ENCODE peak calls at places on chromosomes 13 and 19, in nine cellular contexts. D, F, Y, U, O, G, P, H and N are unnamed samples.
A peak's percentile ranks its signal among the peaks of the same experiment; 100 is the strongest.

GRCh38 chr19:43504426-43505185 is at the start of gene PHLDB3:
- DNase-seq in D (no peak), F (peak; percentile 46), Y (no peak), U (no peak), O (peak; percentile 41), G (no peak), P (peak; percentile 38), H (peak; percentile 46), N (peak; percentile 33)

GRCh38 chr19:17339088-17339741 is 1.9 kb downstream of the GTPBP3 start:
- DNase-seq in D (no peak), F (no peak), Y (no peak), U (no peak), O (peak; percentile 25), G (no peak), P (no peak), H (no peak), N (peak; percentile 67)

GRCh38 chr13:40161931-40162330 is 504.5 kb downstream of the FOXO1 start:
- DNase-seq in D (no peak), F (no peak), Y (no peak), U (no peak), O (no peak), G (no peak), P (no peak), H (no peak), N (no peak)

GRCh38 chr13:40152145-40152544 is 496.7 kb downstream of the COG6 start:
- DNase-seq in D (no peak), F (no peak), Y (no peak), U (peak; percentile 91), O (peak; percentile 90), G (peak; percentile 75), P (no peak), H (peak; percentile 29), N (no peak)

GRCh38 chr13:94177041-94177440 is 302.4 kb downstream of the DCT start:
- DNase-seq in D (no peak), F (no peak), Y (no peak), U (no peak), O (no peak), G (no peak), P (no peak), H (no peak), N (no peak)

GRCh38 chr19:12726988-12727316 is 3.2 kb upstream of the TNPO2 start:
- DNase-seq in D (no peak), F (no peak), Y (no peak), U (no peak), O (no peak), G (no peak), P (no peak), H (no peak), N (no peak)

GRCh38 chr19:50833802-50834167 is 411 bp upstream of the KLK15 start:
- DNase-seq in D (no peak), F (no peak), Y (no peak), U (no peak), O (no peak), G (no peak), P (no peak), H (no peak), N (no peak)

GRCh38 chr13:28494861-28495585 is at the start of gene FLT1:
- DNase-seq in D (peak; percentile 27), F (peak; percentile 79), Y (no peak), U (no peak), O (peak; percentile 25), G (no peak), P (peak; percentile 85), H (peak; percentile 14), N (peak; percentile 83)

GRCh38 chr19:46372901-46373572 is 26.1 kb downstream of the PPP5C start:
- DNase-seq in D (no peak), F (no peak), Y (no peak), U (peak; percentile 41), O (peak; percentile 94), G (peak; percentile 29), P (no peak), H (peak; percentile 23), N (no peak)

GRCh38 chr19:17686027-17686511 is 2.1 kb downstream of the UNC13A start:
- DNase-seq in D (no peak), F (no peak), Y (no peak), U (peak; percentile 21), O (no peak), G (peak; percentile 8), P (no peak), H (no peak), N (no peak)

GRCh38 chr19:35513231-35513974 is at the start of gene DMKN:
- DNase-seq in D (no peak), F (no peak), Y (no peak), U (peak; percentile 59), O (peak; percentile 93), G (no peak), P (no peak), H (no peak), N (no peak)

GRCh38 chr19:35511337-35511736 is 2.1 kb downstream of the DMKN start:
- DNase-seq in D (no peak), F (no peak), Y (no peak), U (no peak), O (no peak), G (no peak), P (no peak), H (no peak), N (no peak)

GRCh38 chr19:35512831-35513230 is 618 bp downstream of the DMKN start:
- DNase-seq in D (no peak), F (no peak), Y (no peak), U (no peak), O (no peak), G (no peak), P (no peak), H (no peak), N (no peak)

GRCh38 chr19:35516310-35516709 is 2.9 kb upstream of the DMKN start:
- DNase-seq in D (no peak), F (no peak), Y (no peak), U (no peak), O (no peak), G (no peak), P (no peak), H (no peak), N (no peak)

GRCh38 chr19:35513975-35514809 is 743 bp upstream of the DMKN start:
- DNase-seq in D (no peak), F (no peak), Y (no peak), U (peak; percentile 49), O (peak; percentile 48), G (no peak), P (no peak), H (no peak), N (no peak)
- H3K4me3 ChIP-seq in D (no peak overlapping the region), F (no peak overlapping the region), Y (no peak overlapping the region), U (no peak overlapping the region), O (no peak overlapping the region), G (no peak overlapping the region), P (no peak overlapping the region), H (no peak overlapping the region), N (no peak overlapping the region)

DNA sequence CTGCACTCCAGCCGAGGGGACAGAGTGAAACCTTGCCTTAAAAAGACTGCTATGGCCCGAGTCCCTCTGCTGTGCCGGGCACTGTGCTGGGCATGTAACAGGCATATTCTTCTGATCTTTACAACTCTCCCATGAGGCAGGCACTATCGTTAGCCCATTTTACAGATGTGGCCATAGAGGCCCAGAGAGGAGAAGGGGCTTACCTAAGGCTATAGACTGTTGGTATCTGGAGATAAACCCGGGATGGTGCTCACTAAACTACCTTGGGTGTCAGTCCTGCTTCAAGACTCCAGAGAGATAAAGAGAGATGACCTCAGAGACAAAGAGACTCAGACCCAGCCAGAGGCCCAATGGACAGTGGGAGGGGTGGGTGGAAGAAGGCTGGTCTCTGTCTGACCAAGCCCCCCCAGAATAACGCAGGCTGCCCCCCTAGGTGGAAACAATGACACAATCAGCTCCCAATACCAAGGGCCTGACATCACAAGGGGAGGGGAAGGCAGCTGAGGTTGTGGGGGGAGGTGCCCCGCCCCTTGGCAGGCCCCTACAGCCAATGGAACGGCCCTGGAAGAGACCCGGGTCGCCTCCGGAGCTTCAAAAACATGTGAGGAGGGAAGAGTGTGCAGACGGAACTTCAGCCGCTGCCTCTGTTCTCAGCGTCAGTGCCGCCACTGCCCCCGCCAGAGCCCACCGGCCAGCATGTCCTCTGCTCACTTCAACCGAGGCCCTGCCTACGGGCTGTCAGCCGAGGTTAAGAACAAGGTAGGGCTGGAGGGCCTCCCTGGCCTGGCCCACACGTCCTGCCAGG is at the start of gene CNN1:
- DNase-seq in D (no peak), F (peak; percentile 52), Y (no peak), U (peak; percentile 45), O (no peak), G (peak; percentile 63), P (peak; percentile 85), H (no peak), N (peak; percentile 89)
- H3K4me3 ChIP-seq in D (no peak within 1 kb of the TSS), F (peak within 1 kb of the TSS; percentile 54), Y (no peak within 1 kb of the TSS), U (no peak within 1 kb of the TSS), O (no peak within 1 kb of the TSS), G (peak within 1 kb of the TSS; percentile 24), P (peak within 1 kb of the TSS; percentile 43), H (no peak within 1 kb of the TSS), N (peak within 1 kb of the TSS; percentile 40)

DNA sequence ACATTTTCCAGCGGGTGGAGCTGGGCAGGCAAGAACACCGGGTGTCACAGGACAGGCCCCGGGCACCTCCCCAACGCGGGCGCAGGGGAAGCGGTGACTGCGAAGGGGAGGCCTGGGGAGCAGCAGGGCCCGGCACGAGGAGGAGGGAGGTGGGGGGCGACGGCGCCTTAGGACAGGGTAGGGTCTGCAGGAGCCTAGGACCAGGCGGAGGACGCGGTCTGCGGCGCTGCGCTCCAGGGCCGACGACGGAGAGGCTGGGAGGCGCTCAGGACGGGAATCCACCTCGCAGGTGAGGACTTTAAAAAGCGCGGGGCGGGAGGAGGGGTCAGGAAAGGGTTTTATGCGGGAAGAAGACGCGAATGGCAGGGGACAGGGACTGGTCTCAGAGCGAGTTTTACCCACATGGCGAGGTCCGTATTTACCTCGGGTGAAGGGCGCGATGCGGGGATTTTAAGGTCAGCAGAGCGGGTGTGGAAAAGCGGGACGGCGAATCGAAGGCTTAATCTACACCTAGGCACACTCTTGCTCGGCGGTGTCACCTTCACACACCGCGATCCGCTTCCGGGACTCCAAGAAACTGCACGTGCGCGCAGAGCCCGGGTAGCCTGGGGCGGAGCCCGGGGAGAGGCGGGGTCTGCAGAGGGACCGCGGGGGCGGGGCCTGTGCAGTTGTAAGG is 13.5 kb downstream of the ERVV-2 start:
- DNase-seq in D (no peak), F (peak; percentile 35), Y (no peak), U (no peak), O (peak; percentile 24), G (no peak), P (peak; percentile 64), H (peak; percentile 50), N (peak; percentile 70)
- H3K4me3 ChIP-seq in D (no peak overlapping the region), F (peak overlapping the region; percentile 45), Y (no peak overlapping the region), U (peak overlapping the region; percentile 37), O (peak overlapping the region; percentile 36), G (peak overlapping the region; percentile 18), P (peak overlapping the region; percentile 34), H (no peak overlapping the region), N (peak overlapping the region; percentile 62)

DNA sequence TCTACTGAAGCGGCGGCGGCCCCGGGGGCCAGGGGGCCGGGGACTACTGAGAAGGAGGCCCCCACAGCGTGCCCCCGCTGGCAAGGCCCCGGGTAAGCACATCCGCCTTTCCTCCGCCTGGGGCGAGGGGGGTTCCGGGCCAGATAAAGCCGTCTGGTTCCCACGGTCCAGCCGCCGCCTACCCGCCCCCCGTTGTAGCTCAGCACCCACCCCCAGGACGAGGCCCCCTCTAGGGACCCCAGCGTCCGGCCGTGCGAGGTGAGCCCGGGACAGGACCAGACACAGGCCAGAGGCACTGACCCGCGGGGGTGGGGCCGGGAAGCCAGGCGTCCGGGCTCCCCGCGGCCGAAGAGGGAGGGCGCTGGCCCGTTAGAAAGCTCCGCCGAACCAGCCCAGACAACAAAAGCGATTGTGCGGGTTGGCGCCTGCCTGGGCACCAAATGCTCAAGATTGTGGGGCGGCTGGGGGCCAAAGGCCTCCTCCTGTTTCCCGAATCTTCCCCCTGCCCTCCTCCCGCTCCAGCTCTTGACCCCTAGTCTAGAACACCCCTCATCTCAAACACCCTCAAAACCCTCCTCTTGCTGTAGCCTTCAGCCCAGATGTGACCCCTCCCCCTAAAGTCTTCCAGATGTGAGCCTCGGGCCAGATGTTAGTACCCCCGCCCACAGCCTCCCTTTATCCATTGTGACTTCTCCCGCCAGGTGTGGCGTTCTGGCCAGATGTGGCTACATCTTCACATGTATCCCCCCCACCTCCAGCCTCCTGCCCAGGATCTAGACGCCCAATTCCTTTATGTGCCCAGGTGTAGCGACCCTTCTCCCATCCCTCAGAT is 867 bp upstream of the LTBP4 start:
- DNase-seq in D (no peak), F (peak; percentile 71), Y (no peak), U (no peak), O (no peak), G (no peak), P (peak; percentile 70), H (no peak), N (peak; percentile 66)
- H3K4me3 ChIP-seq in D (no peak overlapping the region), F (peak overlapping the region; percentile 81), Y (no peak overlapping the region), U (no peak overlapping the region), O (no peak overlapping the region), G (no peak overlapping the region), P (peak overlapping the region; percentile 69), H (no peak overlapping the region), N (peak overlapping the region; percentile 55)